ENCODE peak calls at places on chromosomes 13 and 19, in eight cellular contexts. G is thoracic aorta; Y is pancreas; W is fibroblast of lung; M is IMR-90; E is CD8-positive, alpha-beta T cell; Q is mammary epithelial cell; N is neuronal stem cell. B is an unnamed sample.

GRCh38 chr19:5904302-5905071 is at the start of gene VMAC:
- DNase-seq in G (peak; percentile 100), Y (peak; percentile 100), W (peak; percentile 100), M (peak; percentile 100), E (peak; percentile 100), Q (peak; percentile 100), N (peak; percentile 100), B (peak; percentile 100)

GRCh38 chr13:113945857-113946408 is 27.9 kb downstream of the C13orf46 start:
- DNase-seq in G (peak; percentile 1), Y (no peak), W (no peak), M (no peak), E (no peak), Q (no peak), N (no peak), B (no peak)

GRCh38 chr19:37953576-37954303 is 46.7 kb downstream of the SIPA1L3 start:
- DNase-seq in G (no peak), Y (no peak), W (no peak), M (no peak), E (no peak), Q (no peak), N (peak; percentile 67), B (no peak)

GRCh38 chr19:43612374-43612773 is 486 bp downstream of the SRRM5 start:
- DNase-seq in G (no peak), Y (no peak), W (no peak), M (no peak), E (no peak), Q (no peak), N (no peak), B (no peak)

GRCh38 chr19:46494936-46495788 is 505 bp downstream of the PNMA8B start:
- DNase-seq in G (no peak), Y (no peak), W (no peak), M (no peak), E (no peak), Q (no peak), N (no peak), B (no peak)

GRCh38 chr13:44434441-44435141 is 61.0 kb downstream of the SERP2 start:
- DNase-seq in G (no peak), Y (no peak), W (no peak), M (no peak), E (no peak), Q (no peak), N (no peak), B (no peak)

GRCh38 chr19:54458648-54459281 is 4.8 kb downstream of the LENG9 start:
- DNase-seq in G (no peak), Y (no peak), W (no peak), M (no peak), E (no peak), Q (no peak), N (no peak), B (no peak)

GRCh38 chr13:47158583-47158982 is 261.7 kb upstream of the HTR2A start:
- DNase-seq in G (no peak), Y (no peak), W (no peak), M (no peak), E (no peak), Q (no peak), N (no peak), B (no peak)

GRCh38 chr13:99758465-99759162 is 213.0 kb downstream of the ZIC5 start:
- DNase-seq in G (no peak), Y (no peak), W (no peak), M (no peak), E (no peak), Q (no peak), N (no peak), B (no peak)

GRCh38 chr13:76992548-76993001 is 694 bp downstream of the CLN5 start:
- DNase-seq in G (no peak), Y (peak; percentile 29), W (peak; percentile 32), M (peak; percentile 23), E (peak; percentile 55), Q (peak; percentile 54), N (peak; percentile 5), B (no peak)

GRCh38 chr19:50269653-50270052 is 59.5 kb downstream of the KCNC3 start:
- DNase-seq in G (no peak), Y (no peak), W (no peak), M (no peak), E (no peak), Q (no peak), N (no peak), B (no peak)

GRCh38 chr13:25462301-25463125 is 90.7 kb downstream of the ATP8A2 start:
- DNase-seq in G (no peak), Y (no peak), W (no peak), M (no peak), E (no peak), Q (peak; percentile 83), N (no peak), B (no peak)

GRCh38 chr19:15292847-15293582 is 39.3 kb downstream of the BRD4 start:
- DNase-seq in G (no peak), Y (no peak), W (peak; percentile 40), M (no peak), E (no peak), Q (no peak), N (no peak), B (no peak)

GRCh38 chr13:37067874-37068273 is 8.4 kb upstream of the SUPT20H start:
- DNase-seq in G (no peak), Y (no peak), W (no peak), M (no peak), E (no peak), Q (no peak), N (no peak), B (no peak)

GRCh38 chr13:37069597-37070103 is 10.2 kb upstream of the SUPT20H start:
- DNase-seq in G (no peak), Y (no peak), W (no peak), M (no peak), E (no peak), Q (no peak), N (no peak), B (no peak)

GRCh38 chr13:37070145-37070695 is 10.7 kb upstream of the SUPT20H start:
- DNase-seq in G (no peak), Y (no peak), W (no peak), M (no peak), E (no peak), Q (no peak), N (no peak), B (no peak)

GRCh38 chr13:37070956-37071355 is 11.5 kb upstream of the SUPT20H start:
- DNase-seq in G (no peak), Y (no peak), W (no peak), M (peak; percentile 26), E (no peak), Q (no peak), N (no peak), B (no peak)

DNA sequence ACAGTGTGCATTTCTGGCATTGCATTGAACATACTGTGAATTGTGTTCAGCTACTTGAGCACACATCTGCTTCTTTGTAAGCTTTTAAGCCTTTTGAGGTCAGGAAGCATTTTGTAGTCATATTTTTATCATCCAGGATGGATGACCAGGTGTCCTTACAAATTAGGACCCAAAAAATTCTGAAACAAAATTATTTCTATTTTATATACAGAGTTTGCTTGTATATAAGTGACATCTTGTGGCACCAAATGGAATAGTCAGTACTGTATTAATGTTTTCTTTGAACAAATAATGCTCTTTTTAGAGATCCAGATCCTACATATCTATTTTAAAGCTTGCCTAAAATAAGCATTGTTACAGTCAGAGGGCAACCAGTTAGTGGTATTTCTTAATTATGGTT is 9.5 kb upstream of the SUPT20H start:
- DNase-seq in G (no peak), Y (no peak), W (peak; percentile 40), M (peak; percentile 30), E (no peak), Q (no peak), N (no peak), B (no peak)
- H3K4me3 ChIP-seq in G (no peak overlapping the region), Y (no peak overlapping the region), W (no peak overlapping the region), M (no peak overlapping the region), E (no peak overlapping the region), Q (no peak overlapping the region), N (no peak overlapping the region), B (no peak overlapping the region)

GRCh38 chr19:24177686-24178085 is 90.7 kb downstream of the ZNF254 start:
- DNase-seq in G (no peak), Y (no peak), W (no peak), M (no peak), E (no peak), Q (no peak), N (no peak), B (no peak)
- H3K9me3 ChIP-seq in G (peaks cover 53% of the 10 kb centered on the region), Y (no peaks in the 10 kb centered on the region), W (no peaks in the 10 kb centered on the region), M (peaks cover 12% of the 10 kb centered on the region), E (no peaks in the 10 kb centered on the region), Q (peaks cover 13% of the 10 kb centered on the region), N (peaks cover 13% of the 10 kb centered on the region), B (no peaks in the 10 kb centered on the region)

DNA sequence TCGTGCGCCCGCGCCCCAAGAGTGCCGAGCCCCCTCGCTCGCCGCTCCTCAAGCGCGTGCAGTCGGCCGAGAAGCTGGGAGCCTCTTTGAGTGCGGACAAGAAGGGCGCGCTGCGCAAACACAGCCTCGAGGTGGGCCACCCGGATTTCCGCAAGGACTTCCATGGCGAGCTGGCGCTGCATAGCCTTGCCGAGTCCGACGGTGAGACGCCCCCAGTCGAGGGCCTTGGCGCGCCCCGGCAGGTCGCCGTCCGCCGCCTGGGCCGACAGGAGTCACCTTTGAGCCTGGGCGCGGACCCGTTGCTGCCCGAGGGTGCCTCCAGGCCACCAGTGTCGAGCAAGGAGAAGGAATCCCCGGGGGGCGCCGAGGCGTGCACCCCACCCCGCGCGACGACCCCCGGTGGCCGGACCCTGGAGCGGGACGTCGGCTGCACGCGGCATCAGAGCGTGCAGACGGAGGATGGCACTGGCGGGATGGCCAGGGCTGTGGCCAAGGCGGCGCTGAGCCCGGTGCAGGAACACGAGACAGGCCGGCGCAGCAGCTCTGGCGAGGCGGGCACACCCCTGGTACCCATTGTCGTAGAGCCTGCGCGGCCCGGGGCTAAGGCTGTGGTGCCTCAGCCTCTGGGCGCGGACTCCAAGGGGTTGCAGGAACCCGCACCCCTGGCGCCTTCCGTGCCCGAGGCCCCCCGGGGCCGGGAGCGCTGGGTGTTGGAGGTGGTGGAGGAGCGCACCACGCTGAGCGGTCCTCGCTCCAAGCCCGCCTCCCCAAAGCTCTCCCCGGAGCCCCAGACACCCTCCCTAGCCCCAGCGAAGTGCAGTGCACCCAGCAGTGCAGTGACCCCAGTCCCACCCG is 7.1 kb downstream of the DNASE2 start:
- DNase-seq in G (no peak), Y (no peak), W (no peak), M (no peak), E (no peak), Q (no peak), N (no peak), B (no peak)
- H3K4me3 ChIP-seq in G (no peak overlapping the region), Y (no peak overlapping the region), W (no peak overlapping the region), M (no peak overlapping the region), E (no peak overlapping the region), Q (no peak overlapping the region), N (peak overlapping the region; percentile 34), B (no peak overlapping the region)

GRCh38 chr13:51280379-51280940 is 58.3 kb downstream of the FAM124A start:
- DNase-seq in G (no peak), Y (no peak), W (no peak), M (no peak), E (no peak), Q (no peak), N (no peak), B (no peak)

GRCh38 chr13:51286135-51287002 is 53.1 kb upstream of the SERPINE3 start:
- DNase-seq in G (peak; percentile 15), Y (peak; percentile 84), W (peak; percentile 64), M (peak; percentile 43), E (peak; percentile 77), Q (peak; percentile 43), N (peak; percentile 75), B (peak; percentile 57)

GRCh38 chr13:51284339-51284738 is 55.2 kb upstream of the SERPINE3 start:
- DNase-seq in G (no peak), Y (no peak), W (no peak), M (no peak), E (no peak), Q (no peak), N (no peak), B (no peak)

GRCh38 chr13:51282322-51282721 is 57.2 kb upstream of the SERPINE3 start:
- DNase-seq in G (no peak), Y (peak; percentile 63), W (no peak), M (no peak), E (peak; percentile 1), Q (no peak), N (no peak), B (no peak)

GRCh38 chr13:51283361-51283760 is 56.1 kb upstream of the SERPINE3 start:
- DNase-seq in G (no peak), Y (no peak), W (no peak), M (no peak), E (no peak), Q (no peak), N (no peak), B (no peak)
- H3K9me3 ChIP-seq in G (no peaks in the 10 kb centered on the region), Y (no peaks in the 10 kb centered on the region), W (no peaks in the 10 kb centered on the region), M (no peaks in the 10 kb centered on the region), E (no peaks in the 10 kb centered on the region), Q (no peaks in the 10 kb centered on the region), N (no peaks in the 10 kb centered on the region), B (no peaks in the 10 kb centered on the region)